ENCODE peak calls at places on chromosomes 4 and X, in five cellular contexts. L, H, Z, Q and O are unnamed samples.

GRCh38 chrX:154714925-154715324 is 36.0 kb downstream of the GAB3 start:
- DNase-seq in H (peak; percentile 35), Z (no peak), L (no peak), Q (peak; percentile 51), O (peak; percentile 33)

GRCh38 chr4:189092596-189092995 is 848.1 kb upstream of the FRG1 start:
- DNase-seq in L (no peak), Z (no peak), H (no peak), Q (peak; percentile 26), O (no peak)

GRCh38 chr4:14184265-14184664 is 556.7 kb upstream of the BOD1L1 start:
- DNase-seq in Z (no peak), Q (no peak), H (no peak), L (no peak), O (no peak)

GRCh38 chr4:151537726-151538125 is 128.8 kb downstream of the FHIP1A start:
- DNase-seq in L (no peak), H (no peak), Z (no peak), Q (no peak), O (no peak)

GRCh38 chr4:2432991-2433530 is 14.3 kb downstream of the CFAP99 start:
- DNase-seq in H (no peak), L (no peak), Q (no peak), Z (no peak), O (peak; percentile 57)

GRCh38 chr4:123230061-123230460 is 166.5 kb upstream of the SPRY1 start:
- DNase-seq in L (no peak), Z (no peak), Q (no peak), H (no peak), O (no peak)

GRCh38 chr4:161581262-161581661 is 582.5 kb downstream of the FSTL5 start:
- DNase-seq in L (no peak), Q (peak; percentile 4), Z (no peak), H (no peak), O (no peak)

GRCh38 chrX:119605398-119605738 is 856 bp downstream of the NKRF start:
- DNase-seq in L (no peak), Q (peak; percentile 7), H (peak; percentile 1), Z (no peak), O (no peak)

GRCh38 chrX:131792789-131793462 is 230.2 kb upstream of the STK26 start:
- DNase-seq in Q (no peak), H (no peak), L (no peak), Z (peak; percentile 65), O (peak; percentile 22)

GRCh38 chr4:83114576-83114975 is at the start of gene PLAC8:
- DNase-seq in Q (no peak), L (no peak), Z (no peak), H (no peak), O (no peak)

GRCh38 chr4:158644755-158645154 is 26.9 kb downstream of the C4orf46 start:
- DNase-seq in Q (no peak), Z (no peak), H (no peak), L (no peak), O (no peak)

GRCh38 chrX:77442728-77443127 is 4.5 kb upstream of the FGF16 start:
- DNase-seq in H (no peak), L (no peak), Q (peak; percentile 63), Z (peak; percentile 61), O (peak; percentile 88)

GRCh38 chr4:146916479-146917076 is 29.1 kb downstream of the TTC29 start:
- DNase-seq in Z (no peak), Q (peak; percentile 5), L (no peak), H (peak; percentile 39), O (peak; percentile 23)

GRCh38 chr4:78022517-78022916 is 34.6 kb upstream of the FRAS1 start:
- DNase-seq in Z (no peak), Q (no peak), H (no peak), L (no peak), O (no peak)

GRCh38 chr4:38511702-38512101 is 152.3 kb upstream of the KLF3 start:
- DNase-seq in Z (no peak), L (no peak), Q (no peak), H (no peak), O (no peak)

GRCh38 chrX:94908171-94908570 is 1234.2 kb downstream of the FAM133A start:
- DNase-seq in L (no peak), Z (no peak), Q (no peak), H (no peak), O (no peak)

GRCh38 chr4:104532677-104533076 is 38.0 kb upstream of the CXXC4 start:
- DNase-seq in L (no peak), Q (no peak), Z (no peak), H (no peak), O (no peak)

GRCh38 chr4:104531390-104531789 is 36.7 kb upstream of the CXXC4 start:
- DNase-seq in H (peak; percentile 11), L (no peak), Z (no peak), Q (no peak), O (no peak)
- TF ChIP-seq CTCF in H (no peak), L (peak; percentile 12), Z (peak; percentile 8), Q (no peak), O (no peak)

GRCh38 chr4:164023214-164023613 is 528.7 kb downstream of the TMA16 start:
- DNase-seq in Z (no peak), Q (no peak), L (no peak), H (no peak), O (no peak)
- TF ChIP-seq CTCF in Z (peak; percentile 16), Q (no peak), L (no peak), H (no peak), O (no peak)

GRCh38 chrX:37887347-37887746 is 40.0 kb upstream of the DYNLT3 start:
- DNase-seq in Z (no peak), L (no peak), H (no peak), Q (no peak), O (no peak)
- TF ChIP-seq CTCF in Z (no peak), L (no peak), H (no peak), Q (no peak), O (no peak)

DNA sequence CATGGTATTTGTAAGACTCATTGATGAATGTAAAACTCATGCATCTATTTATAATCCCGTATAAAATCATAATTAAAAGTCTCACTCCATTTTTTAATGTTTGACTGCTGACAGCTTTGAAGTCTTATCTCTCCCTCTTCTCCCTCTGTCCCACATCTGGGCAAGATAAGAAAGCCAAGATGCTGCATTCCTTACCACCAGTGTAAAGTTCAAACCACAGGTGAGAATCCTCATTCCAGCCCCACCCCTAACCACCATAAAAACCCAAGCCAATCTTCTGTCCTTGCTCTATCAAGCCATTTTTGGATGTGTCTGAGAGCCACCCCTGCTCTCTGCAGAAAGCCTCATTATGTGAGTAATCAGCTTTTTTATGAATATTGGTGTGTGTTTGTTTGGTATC is 59.3 kb upstream of the MAGED1 start:
- DNase-seq in Q (no peak), Z (no peak), H (no peak), L (no peak), O (no peak)
- TF ChIP-seq CTCF in Q (no peak), Z (no peak), H (no peak), L (no peak), O (no peak)

GRCh38 chrX:49039598-49040375 is 3.4 kb downstream of the TFE3 start:
- DNase-seq in H (peak; percentile 91), Z (peak; percentile 84), L (peak; percentile 33), Q (peak; percentile 72), O (peak; percentile 86)
- TF ChIP-seq CTCF in H (peak; percentile 14), Z (peak; percentile 18), L (no peak), Q (no peak), O (peak; percentile 23)

DNA sequence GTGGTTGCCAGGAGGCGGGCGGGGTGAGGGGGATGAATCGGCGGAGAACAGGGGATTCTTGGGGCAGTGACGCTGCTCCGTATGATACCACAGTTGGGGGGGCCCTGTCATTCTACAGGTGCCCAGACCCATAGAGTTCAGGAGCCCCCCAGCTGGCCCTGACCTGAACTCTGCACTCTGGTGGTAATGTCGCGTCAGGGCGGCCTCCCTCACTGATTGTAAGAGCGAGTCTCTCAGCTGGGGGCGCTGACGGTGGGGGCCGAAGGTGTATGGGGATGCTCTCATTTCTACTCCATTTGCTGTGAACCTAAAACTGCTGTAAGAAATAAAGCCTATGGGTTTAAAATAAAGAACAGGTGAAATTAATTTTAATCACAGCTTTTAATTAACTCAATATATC is 91.8 kb upstream of the PSAPL1 start:
- DNase-seq in H (no peak), L (no peak), Z (no peak), Q (no peak), O (no peak)
- TF ChIP-seq CTCF in H (no peak), L (no peak), Z (no peak), Q (no peak), O (no peak)

DNA sequence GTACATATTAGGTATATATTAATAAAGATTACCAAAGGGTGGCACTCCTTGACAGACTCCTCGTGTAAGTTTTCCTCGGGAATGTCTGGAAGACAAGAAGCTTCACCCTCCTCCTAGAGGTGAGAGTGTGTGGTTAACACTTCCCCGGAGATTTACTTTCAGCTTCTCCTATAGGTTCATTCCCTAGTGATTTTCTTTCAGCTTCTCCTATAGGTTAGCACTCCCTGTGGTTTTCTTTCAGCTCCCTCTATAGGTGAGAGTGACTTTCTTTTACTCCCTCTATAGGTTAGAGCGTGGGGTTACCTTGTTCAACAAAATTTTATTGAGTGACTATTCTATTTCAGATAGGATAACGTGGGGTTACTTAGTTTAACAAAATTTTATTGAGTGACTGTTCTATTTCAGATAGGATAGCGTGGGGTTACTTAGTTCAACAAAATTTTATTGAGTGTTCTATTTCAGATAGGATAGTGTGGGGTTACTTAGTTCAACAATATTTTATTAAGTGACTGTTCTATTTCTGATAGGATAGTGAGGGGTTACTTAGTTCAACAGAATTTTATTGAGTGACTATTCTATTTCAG is 106.0 kb upstream of the PLAC1 start:
- DNase-seq in Z (no peak), H (no peak), Q (peak; percentile 2), L (no peak), O (peak; percentile 34)
- TF ChIP-seq CTCF in Z (peak; percentile 8), H (peak; percentile 18), Q (peak; percentile 27), L (no peak), O (peak; percentile 54)